ENCODE peak calls at places on chromosomes 1 and 21, in ten cellular contexts. One of them, this sample, is unnamed.

GRCh38 chr1:223081181-223081994 is 61.7 kb downstream of the TLR5 start:
- DNase-seq in ELR: peak; percentile 93
- DNase-seq in cardiac muscle cell: peak; percentile 93
- DNase-seq in C1 segment of cervical spinal cord: peak; percentile 11
- DNase-seq in GM19239: peak; percentile 70
- DNase-seq in GM23248: peak; percentile 90
- DNase-seq in HCEC 1CT: peak; percentile 80
- DNase-seq in brain pericyte: peak; percentile 41
- DNase-seq in pons: peak; percentile 60
- DNase-seq in HFF-Myc: peak; percentile 73
- DNase-seq in this sample: peak; percentile 91

GRCh38 chr1:161986328-161986727 is 37.3 kb downstream of the OLFML2B start:
- DNase-seq in ELR: no peak
- DNase-seq in cardiac muscle cell: no peak
- DNase-seq in C1 segment of cervical spinal cord: no peak
- DNase-seq in GM19239: no peak
- DNase-seq in GM23248: no peak
- DNase-seq in HCEC 1CT: no peak
- DNase-seq in brain pericyte: no peak
- DNase-seq in pons: peak; percentile 37
- DNase-seq in HFF-Myc: no peak
- DNase-seq in this sample: peak; percentile 66

GRCh38 chr1:94279048-94279447 is 41.7 kb upstream of the ARHGAP29 start:
- DNase-seq in ELR: no peak
- DNase-seq in cardiac muscle cell: peak; percentile 47
- DNase-seq in C1 segment of cervical spinal cord: no peak
- DNase-seq in GM19239: no peak
- DNase-seq in GM23248: no peak
- DNase-seq in HCEC 1CT: peak; percentile 63
- DNase-seq in brain pericyte: no peak
- DNase-seq in pons: no peak
- DNase-seq in HFF-Myc: no peak
- DNase-seq in this sample: no peak

GRCh38 chr21:41195311-41195710 is 27.4 kb downstream of the BACE2 start:
- DNase-seq in ELR: no peak
- DNase-seq in cardiac muscle cell: no peak
- DNase-seq in C1 segment of cervical spinal cord: no peak
- DNase-seq in GM19239: no peak
- DNase-seq in GM23248: no peak
- DNase-seq in HCEC 1CT: no peak
- DNase-seq in brain pericyte: no peak
- DNase-seq in pons: no peak
- DNase-seq in HFF-Myc: no peak
- DNase-seq in this sample: no peak

GRCh38 chr1:3731543-3731942 is 20.7 kb upstream of the CCDC27 start:
- DNase-seq in ELR: no peak
- DNase-seq in cardiac muscle cell: no peak
- DNase-seq in C1 segment of cervical spinal cord: no peak
- DNase-seq in GM19239: no peak
- DNase-seq in GM23248: peak; percentile 22
- DNase-seq in HCEC 1CT: no peak
- DNase-seq in brain pericyte: no peak
- DNase-seq in pons: peak; percentile 65
- DNase-seq in HFF-Myc: no peak
- DNase-seq in this sample: no peak

GRCh38 chr21:40555129-40555528 is 291.8 kb downstream of the DSCAM start:
- DNase-seq in ELR: no peak
- DNase-seq in cardiac muscle cell: no peak
- DNase-seq in C1 segment of cervical spinal cord: no peak
- DNase-seq in GM19239: no peak
- DNase-seq in GM23248: no peak
- DNase-seq in HCEC 1CT: no peak
- DNase-seq in brain pericyte: no peak
- DNase-seq in pons: no peak
- DNase-seq in HFF-Myc: no peak
- DNase-seq in this sample: no peak

GRCh38 chr1:222749927-222750326 is 12.9 kb downstream of the FAM177B start:
- DNase-seq in ELR: peak; percentile 7
- DNase-seq in cardiac muscle cell: no peak
- DNase-seq in C1 segment of cervical spinal cord: no peak
- DNase-seq in GM19239: no peak
- DNase-seq in GM23248: no peak
- DNase-seq in HCEC 1CT: no peak
- DNase-seq in brain pericyte: no peak
- DNase-seq in pons: no peak
- DNase-seq in HFF-Myc: no peak
- DNase-seq in this sample: peak; percentile 15

GRCh38 chr1:207823880-207824566 is 72.2 kb downstream of the CD46 start:
- DNase-seq in ELR: peak; percentile 94
- DNase-seq in cardiac muscle cell: peak; percentile 98
- DNase-seq in C1 segment of cervical spinal cord: peak; percentile 84
- DNase-seq in GM19239: no peak
- DNase-seq in GM23248: peak; percentile 97
- DNase-seq in HCEC 1CT: peak; percentile 94
- DNase-seq in brain pericyte: peak; percentile 83
- DNase-seq in pons: peak; percentile 98
- DNase-seq in HFF-Myc: no peak
- DNase-seq in this sample: peak; percentile 98

GRCh38 chr1:3293563-3294080 is 160.8 kb upstream of the ARHGEF16 start:
- DNase-seq in ELR: no peak
- DNase-seq in cardiac muscle cell: no peak
- DNase-seq in C1 segment of cervical spinal cord: no peak
- DNase-seq in GM19239: no peak
- DNase-seq in GM23248: no peak
- DNase-seq in HCEC 1CT: no peak
- DNase-seq in brain pericyte: no peak
- DNase-seq in pons: no peak
- DNase-seq in HFF-Myc: no peak
- DNase-seq in this sample: no peak

GRCh38 chr1:53754484-53755312 is 15.7 kb upstream of the GLIS1 start:
- DNase-seq in ELR: peak; percentile 77
- DNase-seq in cardiac muscle cell: peak; percentile 80
- DNase-seq in C1 segment of cervical spinal cord: peak; percentile 10
- DNase-seq in GM19239: no peak
- DNase-seq in GM23248: peak; percentile 78
- DNase-seq in HCEC 1CT: peak; percentile 71
- DNase-seq in brain pericyte: no peak
- DNase-seq in pons: peak; percentile 38
- DNase-seq in HFF-Myc: no peak
- DNase-seq in this sample: peak; percentile 83

GRCh38 chr21:29152936-29153335 is 22.5 kb downstream of the MAP3K7CL start:
- DNase-seq in ELR: no peak
- DNase-seq in cardiac muscle cell: peak; percentile 62
- DNase-seq in C1 segment of cervical spinal cord: no peak
- DNase-seq in GM19239: no peak
- DNase-seq in GM23248: no peak
- DNase-seq in HCEC 1CT: no peak
- DNase-seq in brain pericyte: no peak
- DNase-seq in pons: no peak
- DNase-seq in HFF-Myc: no peak
- DNase-seq in this sample: no peak